ENCODE peak calls at places on chromosome 10, in four cellular contexts. One of them, this sample, is unnamed.
A peak's percentile ranks its signal among the peaks of the same experiment; 100 is the strongest.

GRCh38 chr10:102001435-102002068 is 54.4 kb downstream of the ARMH3 start:
- DNase-seq in IMR-90: no peak
- DNase-seq in lung: no peak
- DNase-seq in SK-N-SH: no peak
- DNase-seq in this sample: no peak

GRCh38 chr10:92691591-92692084 is 1.9 kb downstream of the HHEX start:
- DNase-seq in IMR-90: no peak
- DNase-seq in SK-N-SH: no peak
- DNase-seq in lung: peak; percentile 61
- DNase-seq in this sample: peak; percentile 28

GRCh38 chr10:70715853-70716795 is 43.8 kb downstream of the ADAMTS14 start:
- DNase-seq in IMR-90: peak; percentile 34
- DNase-seq in lung: no peak
- DNase-seq in SK-N-SH: no peak
- DNase-seq in this sample: no peak

GRCh38 chr10:101214446-101215396 is 14.5 kb downstream of the LBX1 start:
- DNase-seq in lung: peak; percentile 48
- DNase-seq in SK-N-SH: peak; percentile 84
- DNase-seq in IMR-90: peak; percentile 32
- DNase-seq in this sample: peak; percentile 72

GRCh38 chr10:43205681-43206390 is 61.0 kb downstream of the RASGEF1A start:
- DNase-seq in lung: no peak
- DNase-seq in SK-N-SH: peak; percentile 14
- DNase-seq in IMR-90: no peak
- DNase-seq in this sample: no peak

GRCh38 chr10:74855027-74855426 is 28.6 kb downstream of the KAT6B start:
- DNase-seq in IMR-90: no peak
- DNase-seq in SK-N-SH: peak; percentile 62
- DNase-seq in lung: no peak
- DNase-seq in this sample: no peak

GRCh38 chr10:84197643-84198042 is 3.3 kb downstream of the CDHR1 start:
- DNase-seq in SK-N-SH: no peak
- DNase-seq in IMR-90: no peak
- DNase-seq in lung: no peak
- DNase-seq in this sample: no peak

GRCh38 chr10:114932225-114932624 is 5.8 kb upstream of the TRUB1 start:
- DNase-seq in SK-N-SH: no peak
- DNase-seq in IMR-90: no peak
- DNase-seq in lung: no peak
- DNase-seq in this sample: no peak

GRCh38 chr10:80571352-80571751 is 33.6 kb downstream of the SH2D4B start:
- DNase-seq in lung: peak; percentile 1
- DNase-seq in SK-N-SH: no peak
- DNase-seq in IMR-90: no peak
- DNase-seq in this sample: no peak

GRCh38 chr10:93440591-93441012 is 41.5 kb downstream of the MYOF start:
- DNase-seq in IMR-90: peak; percentile 25
- DNase-seq in lung: no peak
- DNase-seq in SK-N-SH: no peak
- DNase-seq in this sample: no peak

GRCh38 chr10:16909271-16909767 is 92.1 kb upstream of the RSU1 start:
- DNase-seq in IMR-90: peak; percentile 33
- DNase-seq in lung: no peak
- DNase-seq in SK-N-SH: peak; percentile 64
- DNase-seq in this sample: no peak

GRCh38 chr10:4555920-4556319 is 270.1 kb upstream of the AKR1E2 start:
- DNase-seq in lung: no peak
- DNase-seq in SK-N-SH: no peak
- DNase-seq in IMR-90: no peak
- DNase-seq in this sample: no peak

GRCh38 chr10:106043833-106044232 is 1120.7 kb downstream of the SORCS1 start:
- DNase-seq in IMR-90: peak; percentile 2
- DNase-seq in lung: no peak
- DNase-seq in SK-N-SH: no peak
- DNase-seq in this sample: no peak

GRCh38 chr10:87101996-87102395 is 7.0 kb downstream of the SHLD2 start:
- DNase-seq in IMR-90: no peak
- DNase-seq in lung: no peak
- DNase-seq in SK-N-SH: no peak
- DNase-seq in this sample: no peak

GRCh38 chr10:99927719-99928280 is 81.9 kb downstream of the DNMBP start:
- DNase-seq in SK-N-SH: no peak
- DNase-seq in lung: no peak
- DNase-seq in IMR-90: no peak
- DNase-seq in this sample: peak; percentile 62

GRCh38 chr10:77977975-77978759 is 51.1 kb downstream of the POLR3A start:
- DNase-seq in lung: no peak
- DNase-seq in SK-N-SH: no peak
- DNase-seq in IMR-90: no peak
- DNase-seq in this sample: no peak

GRCh38 chr10:29160110-29160669 is 128.7 kb upstream of the LYZL1 start:
- DNase-seq in lung: no peak
- DNase-seq in SK-N-SH: no peak
- DNase-seq in IMR-90: peak; percentile 89
- DNase-seq in this sample: no peak

GRCh38 chr10:58952747-58953466 is 223.5 kb upstream of the PHYHIPL start:
- DNase-seq in lung: no peak
- DNase-seq in SK-N-SH: peak; percentile 36
- DNase-seq in IMR-90: peak; percentile 42
- DNase-seq in this sample: peak; percentile 74

GRCh38 chr10:115171392-115171960 is 78.3 kb downstream of the ATRNL1 start:
- DNase-seq in IMR-90: no peak
- DNase-seq in lung: no peak
- DNase-seq in SK-N-SH: peak; percentile 3
- DNase-seq in this sample: no peak

DNA sequence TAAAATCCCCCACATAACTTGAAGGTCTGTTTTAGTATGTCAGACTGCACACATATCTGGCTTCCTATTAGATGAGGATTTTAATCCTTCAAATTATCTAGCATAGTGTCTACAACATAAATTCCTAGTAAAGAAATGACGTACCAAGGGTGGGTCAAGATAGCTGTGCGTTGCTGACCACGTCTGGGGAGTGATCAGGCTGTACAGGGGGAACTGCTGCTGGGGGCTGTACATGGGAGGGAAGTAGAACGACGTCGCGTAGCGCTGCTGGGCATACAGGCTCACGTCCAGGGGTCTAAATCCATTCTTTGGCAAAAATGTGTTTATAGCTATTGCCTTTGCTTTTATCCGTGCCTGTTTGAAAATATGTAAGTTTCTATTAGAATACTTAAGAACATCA is 102.3 kb downstream of the LARP4B start:
- DNase-seq in lung: no peak
- DNase-seq in IMR-90: no peak
- DNase-seq in SK-N-SH: no peak
- DNase-seq in this sample: no peak
- H3K36me3 ChIP-seq in lung: peaks cover 34% of the 10 kb centered on the region
- H3K36me3 ChIP-seq in IMR-90: peaks cover 40% of the 10 kb centered on the region
- H3K36me3 ChIP-seq in SK-N-SH: peaks cover 71% of the 10 kb centered on the region
- H3K36me3 ChIP-seq in this sample: peaks cover 7% of the 10 kb centered on the region

DNA sequence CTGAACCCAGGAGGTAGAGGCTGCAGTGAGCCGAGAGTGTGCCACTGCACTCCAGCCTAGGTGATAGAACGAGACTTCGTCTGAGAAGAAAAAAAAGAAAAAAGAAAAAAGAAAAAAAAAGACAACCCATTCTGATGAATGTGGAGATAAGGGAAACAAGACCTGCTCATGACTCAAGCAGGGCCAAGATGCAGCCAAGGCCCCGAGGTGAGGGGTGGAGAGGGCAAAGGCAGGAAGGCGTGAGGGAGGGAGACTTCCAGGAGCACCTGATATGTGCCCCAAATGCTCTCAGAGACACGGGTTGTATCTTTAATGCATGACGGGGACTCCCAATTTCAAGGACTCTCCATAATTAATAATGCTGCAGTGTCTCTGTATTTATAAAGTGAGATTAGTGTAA is 134.6 kb downstream of the PIP4K2A start:
- DNase-seq in SK-N-SH: no peak
- DNase-seq in IMR-90: no peak
- DNase-seq in lung: no peak
- DNase-seq in this sample: no peak
- H3K36me3 ChIP-seq in SK-N-SH: no peaks in the 10 kb centered on the region
- H3K36me3 ChIP-seq in IMR-90: peaks cover 12% of the 10 kb centered on the region
- H3K36me3 ChIP-seq in lung: peaks cover 13% of the 10 kb centered on the region
- H3K36me3 ChIP-seq in this sample: no peaks in the 10 kb centered on the region

DNA sequence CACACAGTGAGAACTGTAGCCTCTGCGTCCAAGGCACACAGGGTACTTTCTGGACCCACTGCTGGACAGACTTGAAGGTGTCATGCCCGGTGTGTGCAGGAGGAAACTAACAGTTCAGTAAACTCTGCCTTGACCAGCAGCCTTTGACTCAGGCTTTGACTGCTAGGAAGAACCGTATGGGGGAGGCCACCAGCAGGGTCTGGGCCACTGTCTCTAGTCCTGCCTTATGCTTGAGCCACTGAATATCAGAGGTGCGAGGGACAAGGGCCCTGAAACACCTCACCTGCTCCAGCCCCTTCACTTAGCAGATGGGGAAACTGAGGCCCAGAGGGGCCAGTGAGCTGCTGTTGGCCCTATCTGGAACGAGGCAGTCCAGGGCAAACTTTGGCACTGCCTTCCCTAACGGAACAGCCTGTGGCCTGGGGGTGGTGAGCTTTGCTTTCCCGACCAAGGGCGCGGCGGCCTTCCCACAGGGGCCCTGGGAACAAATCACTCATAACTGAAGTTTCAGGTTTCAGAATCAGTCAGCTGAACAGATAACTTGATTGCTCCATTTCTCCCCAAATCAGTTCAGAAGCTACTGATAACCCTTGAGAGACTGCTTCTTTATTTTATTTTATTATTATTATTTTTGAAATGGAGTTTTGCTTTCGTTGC is 130.0 kb downstream of the FAM53B start:
- DNase-seq in lung: no peak
- DNase-seq in IMR-90: no peak
- DNase-seq in SK-N-SH: no peak
- DNase-seq in this sample: no peak
- H3K36me3 ChIP-seq in lung: peaks cover 18% of the 10 kb centered on the region
- H3K36me3 ChIP-seq in IMR-90: no peaks in the 10 kb centered on the region
- H3K36me3 ChIP-seq in SK-N-SH: no peaks in the 10 kb centered on the region
- H3K36me3 ChIP-seq in this sample: no peaks in the 10 kb centered on the region

GRCh38 chr10:5971315-5971832 is 6.0 kb downstream of the IL15RA start:
- DNase-seq in SK-N-SH: no peak
- DNase-seq in IMR-90: no peak
- DNase-seq in lung: peak; percentile 40
- DNase-seq in this sample: peak; percentile 84

GRCh38 chr10:5975641-5976473 is 1.5 kb downstream of the IL15RA start:
- DNase-seq in lung: no peak
- DNase-seq in IMR-90: peak; percentile 38
- DNase-seq in SK-N-SH: no peak
- DNase-seq in this sample: peak; percentile 63

GRCh38 chr10:5970527-5970926 is 6.8 kb downstream of the IL15RA start:
- DNase-seq in lung: no peak
- DNase-seq in IMR-90: no peak
- DNase-seq in SK-N-SH: no peak
- DNase-seq in this sample: no peak

GRCh38 chr10:5971886-5972285 is 5.5 kb downstream of the IL15RA start:
- DNase-seq in SK-N-SH: no peak
- DNase-seq in lung: peak; percentile 27
- DNase-seq in IMR-90: no peak
- DNase-seq in this sample: no peak

GRCh38 chr10:5973069-5973468 is 4.3 kb downstream of the IL15RA start:
- DNase-seq in lung: no peak
- DNase-seq in SK-N-SH: no peak
- DNase-seq in IMR-90: no peak
- DNase-seq in this sample: no peak
- H3K36me3 ChIP-seq in lung: peaks cover 4% of the 10 kb centered on the region
- H3K36me3 ChIP-seq in SK-N-SH: no peaks in the 10 kb centered on the region
- H3K36me3 ChIP-seq in IMR-90: peaks cover 2% of the 10 kb centered on the region
- H3K36me3 ChIP-seq in this sample: no peaks in the 10 kb centered on the region

GRCh38 chr10:89601728-89602361 is 43.2 kb downstream of the PANK1 start:
- DNase-seq in lung: no peak
- DNase-seq in SK-N-SH: no peak
- DNase-seq in IMR-90: no peak
- DNase-seq in this sample: no peak
- H3K36me3 ChIP-seq in lung: no peaks in the 10 kb centered on the region
- H3K36me3 ChIP-seq in SK-N-SH: peaks cover 5% of the 10 kb centered on the region
- H3K36me3 ChIP-seq in IMR-90: peaks cover 2% of the 10 kb centered on the region
- H3K36me3 ChIP-seq in this sample: no peaks in the 10 kb centered on the region

GRCh38 chr10:133162178-133162909 is 2.3 kb downstream of the KNDC1 start:
- DNase-seq in IMR-90: no peak
- DNase-seq in lung: peak; percentile 56
- DNase-seq in SK-N-SH: no peak
- DNase-seq in this sample: no peak
- H3K36me3 ChIP-seq in IMR-90: peaks cover 3% of the 10 kb centered on the region
- H3K36me3 ChIP-seq in lung: no peaks in the 10 kb centered on the region
- H3K36me3 ChIP-seq in SK-N-SH: no peaks in the 10 kb centered on the region
- H3K36me3 ChIP-seq in this sample: no peaks in the 10 kb centered on the region